ENCODE peak calls at places on chromosomes 1 and 21, in seven cellular contexts. One of them, this sample, is unnamed.

GRCh38 chr1:54624466-54625464 is 1.4 kb upstream of the FAM151A start:
- DNase-seq in NCI-H1092: no peak
- DNase-seq in MCF 10A: no peak
- DNase-seq in NCI-H774: no peak
- DNase-seq in GM12865: no peak
- DNase-seq in erythroblast: no peak
- DNase-seq in substantia nigra: no peak
- DNase-seq in this sample: no peak

GRCh38 chr1:78176448-78176847 is 130.7 kb downstream of the GIPC2 start:
- DNase-seq in erythroblast: no peak
- DNase-seq in MCF 10A: peak; percentile 92
- DNase-seq in NCI-H774: peak; percentile 11
- DNase-seq in NCI-H1092: peak; percentile 35
- DNase-seq in GM12865: no peak
- DNase-seq in substantia nigra: no peak
- DNase-seq in this sample: no peak

GRCh38 chr21:17462276-17462981 is 50.4 kb upstream of the CXADR start:
- DNase-seq in substantia nigra: no peak
- DNase-seq in NCI-H1092: no peak
- DNase-seq in NCI-H774: no peak
- DNase-seq in MCF 10A: peak; percentile 54
- DNase-seq in GM12865: no peak
- DNase-seq in erythroblast: no peak
- DNase-seq in this sample: no peak

GRCh38 chr1:151024540-151025146 is 11.7 kb upstream of the BNIPL start:
- DNase-seq in NCI-H1092: peak; percentile 52
- DNase-seq in GM12865: peak; percentile 83
- DNase-seq in substantia nigra: peak; percentile 57
- DNase-seq in MCF 10A: peak; percentile 75
- DNase-seq in NCI-H774: peak; percentile 27
- DNase-seq in erythroblast: peak; percentile 88
- DNase-seq in this sample: no peak

GRCh38 chr1:147807405-147807804 is 47.0 kb upstream of the GJA5 start:
- DNase-seq in NCI-H774: no peak
- DNase-seq in GM12865: no peak
- DNase-seq in substantia nigra: no peak
- DNase-seq in MCF 10A: peak; percentile 35
- DNase-seq in erythroblast: no peak
- DNase-seq in NCI-H1092: no peak
- DNase-seq in this sample: no peak

GRCh38 chr1:183859865-183860264 is 54.9 kb downstream of the RGL1 start:
- DNase-seq in GM12865: no peak
- DNase-seq in substantia nigra: no peak
- DNase-seq in NCI-H1092: no peak
- DNase-seq in MCF 10A: no peak
- DNase-seq in erythroblast: no peak
- DNase-seq in NCI-H774: no peak
- DNase-seq in this sample: no peak

GRCh38 chr1:32984090-32984828 is 19.6 kb upstream of the RNF19B start:
- DNase-seq in erythroblast: no peak
- DNase-seq in GM12865: peak; percentile 75
- DNase-seq in NCI-H774: no peak
- DNase-seq in MCF 10A: no peak
- DNase-seq in substantia nigra: no peak
- DNase-seq in NCI-H1092: no peak
- DNase-seq in this sample: no peak

GRCh38 chr1:109783436-109783835 is 19.7 kb upstream of the EPS8L3 start:
- DNase-seq in erythroblast: no peak
- DNase-seq in NCI-H1092: no peak
- DNase-seq in MCF 10A: peak; percentile 91
- DNase-seq in NCI-H774: no peak
- DNase-seq in substantia nigra: no peak
- DNase-seq in GM12865: no peak
- DNase-seq in this sample: no peak

GRCh38 chr1:66682106-66682505 is 70.2 kb upstream of the DYNLT5 start:
- DNase-seq in MCF 10A: no peak
- DNase-seq in erythroblast: no peak
- DNase-seq in substantia nigra: no peak
- DNase-seq in GM12865: no peak
- DNase-seq in NCI-H1092: no peak
- DNase-seq in NCI-H774: no peak
- DNase-seq in this sample: no peak

GRCh38 chr21:33024278-33025103 is 1.2 kb upstream of the OLIG2 start:
- DNase-seq in substantia nigra: no peak
- DNase-seq in NCI-H774: no peak
- DNase-seq in GM12865: no peak
- DNase-seq in erythroblast: no peak
- DNase-seq in MCF 10A: no peak
- DNase-seq in NCI-H1092: no peak
- DNase-seq in this sample: no peak

GRCh38 chr1:16905112-16905855 is 9.5 kb downstream of the RNU1-2 start:
- DNase-seq in GM12865: peak; percentile 91
- DNase-seq in MCF 10A: peak; percentile 89
- DNase-seq in NCI-H1092: peak; percentile 67
- DNase-seq in NCI-H774: no peak
- DNase-seq in erythroblast: no peak
- DNase-seq in substantia nigra: no peak
- DNase-seq in this sample: no peak

GRCh38 chr1:94017155-94017829 is 103.7 kb downstream of the ABCA4 start:
- DNase-seq in NCI-H774: no peak
- DNase-seq in GM12865: no peak
- DNase-seq in NCI-H1092: no peak
- DNase-seq in substantia nigra: no peak
- DNase-seq in erythroblast: peak; percentile 55
- DNase-seq in MCF 10A: peak; percentile 36
- DNase-seq in this sample: no peak

GRCh38 chr1:210072129-210072528 is 134.1 kb downstream of the SYT14 start:
- DNase-seq in erythroblast: no peak
- DNase-seq in GM12865: no peak
- DNase-seq in substantia nigra: no peak
- DNase-seq in MCF 10A: no peak
- DNase-seq in NCI-H774: no peak
- DNase-seq in NCI-H1092: no peak
- DNase-seq in this sample: no peak

GRCh38 chr1:230429072-230429735 is 3.1 kb upstream of the PGBD5 start:
- DNase-seq in NCI-H1092: no peak
- DNase-seq in NCI-H774: no peak
- DNase-seq in GM12865: no peak
- DNase-seq in substantia nigra: no peak
- DNase-seq in erythroblast: no peak
- DNase-seq in MCF 10A: no peak
- DNase-seq in this sample: no peak

GRCh38 chr21:42531771-42532170 is 18.1 kb downstream of the SLC37A1 start:
- DNase-seq in NCI-H1092: no peak
- DNase-seq in GM12865: no peak
- DNase-seq in NCI-H774: no peak
- DNase-seq in MCF 10A: no peak
- DNase-seq in substantia nigra: no peak
- DNase-seq in erythroblast: no peak
- DNase-seq in this sample: no peak

GRCh38 chr1:97934491-97934890 is 13.7 kb upstream of the DPYD start:
- DNase-seq in NCI-H774: no peak
- DNase-seq in substantia nigra: no peak
- DNase-seq in MCF 10A: no peak
- DNase-seq in GM12865: no peak
- DNase-seq in erythroblast: no peak
- DNase-seq in NCI-H1092: no peak
- DNase-seq in this sample: no peak

GRCh38 chr1:21931171-21932093 is 5.7 kb downstream of the HSPG2 start:
- DNase-seq in substantia nigra: no peak
- DNase-seq in NCI-H1092: no peak
- DNase-seq in erythroblast: no peak
- DNase-seq in MCF 10A: peak; percentile 46
- DNase-seq in GM12865: no peak
- DNase-seq in NCI-H774: no peak
- DNase-seq in this sample: no peak

GRCh38 chr1:115529216-115529897 is 112.4 kb upstream of the VANGL1 start:
- DNase-seq in substantia nigra: no peak
- DNase-seq in NCI-H774: no peak
- DNase-seq in GM12865: no peak
- DNase-seq in NCI-H1092: no peak
- DNase-seq in erythroblast: no peak
- DNase-seq in MCF 10A: peak; percentile 27
- DNase-seq in this sample: no peak

GRCh38 chr1:41411229-41411628 is 50.0 kb downstream of the FOXO6 start:
- DNase-seq in MCF 10A: peak; percentile 44
- DNase-seq in substantia nigra: no peak
- DNase-seq in NCI-H1092: no peak
- DNase-seq in GM12865: peak; percentile 33
- DNase-seq in erythroblast: no peak
- DNase-seq in NCI-H774: no peak
- DNase-seq in this sample: no peak

GRCh38 chr21:21188513-21189188 is 190.4 kb downstream of the NCAM2 start:
- DNase-seq in substantia nigra: no peak
- DNase-seq in MCF 10A: no peak
- DNase-seq in erythroblast: no peak
- DNase-seq in NCI-H1092: no peak
- DNase-seq in NCI-H774: no peak
- DNase-seq in GM12865: no peak
- DNase-seq in this sample: no peak

GRCh38 chr1:83515566-83516169 is 483.3 kb downstream of the TTLL7 start:
- DNase-seq in GM12865: peak; percentile 57
- DNase-seq in MCF 10A: no peak
- DNase-seq in erythroblast: no peak
- DNase-seq in substantia nigra: no peak
- DNase-seq in NCI-H1092: no peak
- DNase-seq in NCI-H774: no peak
- DNase-seq in this sample: no peak

GRCh38 chr1:155974208-155975165 is 3.9 kb downstream of the ARHGEF2 start:
- DNase-seq in MCF 10A: no peak
- DNase-seq in NCI-H774: no peak
- DNase-seq in erythroblast: no peak
- DNase-seq in substantia nigra: peak; percentile 64
- DNase-seq in NCI-H1092: peak; percentile 64
- DNase-seq in GM12865: no peak
- DNase-seq in this sample: no peak

GRCh38 chr1:72000809-72001208 is 281.5 kb downstream of the NEGR1 start:
- DNase-seq in MCF 10A: peak; percentile 15
- DNase-seq in substantia nigra: no peak
- DNase-seq in GM12865: peak; percentile 7
- DNase-seq in NCI-H1092: no peak
- DNase-seq in erythroblast: peak; percentile 31
- DNase-seq in NCI-H774: no peak
- DNase-seq in this sample: no peak

GRCh38 chr21:25949701-25950100 is 214.9 kb downstream of the GABPA start:
- DNase-seq in MCF 10A: no peak
- DNase-seq in erythroblast: no peak
- DNase-seq in NCI-H1092: no peak
- DNase-seq in GM12865: no peak
- DNase-seq in substantia nigra: no peak
- DNase-seq in NCI-H774: no peak
- DNase-seq in this sample: no peak

GRCh38 chr1:226021406-226022200 is 22.5 kb upstream of the SDE2 start:
- DNase-seq in NCI-H1092: no peak
- DNase-seq in NCI-H774: no peak
- DNase-seq in MCF 10A: no peak
- DNase-seq in GM12865: no peak
- DNase-seq in substantia nigra: no peak
- DNase-seq in erythroblast: no peak
- DNase-seq in this sample: no peak

GRCh38 chr21:46634966-46635323 is 529 bp upstream of the PRMT2 start:
- DNase-seq in NCI-H1092: peak; percentile 72
- DNase-seq in erythroblast: no peak
- DNase-seq in MCF 10A: peak; percentile 66
- DNase-seq in NCI-H774: peak; percentile 18
- DNase-seq in substantia nigra: peak; percentile 52
- DNase-seq in GM12865: peak; percentile 81
- DNase-seq in this sample: peak; percentile 55

GRCh38 chr1:84297546-84298244 is 3.8 kb upstream of the SAMD13 start:
- DNase-seq in GM12865: no peak
- DNase-seq in erythroblast: no peak
- DNase-seq in NCI-H1092: no peak
- DNase-seq in substantia nigra: no peak
- DNase-seq in MCF 10A: no peak
- DNase-seq in NCI-H774: no peak
- DNase-seq in this sample: no peak

GRCh38 chr1:102772831-102773230 is 335.5 kb downstream of the COL11A1 start:
- DNase-seq in NCI-H1092: no peak
- DNase-seq in substantia nigra: no peak
- DNase-seq in erythroblast: no peak
- DNase-seq in MCF 10A: no peak
- DNase-seq in NCI-H774: no peak
- DNase-seq in GM12865: no peak
- DNase-seq in this sample: no peak

GRCh38 chr1:109768700-109769325 is 5.1 kb upstream of the EPS8L3 start:
- DNase-seq in NCI-H1092: no peak
- DNase-seq in GM12865: no peak
- DNase-seq in erythroblast: no peak
- DNase-seq in MCF 10A: no peak
- DNase-seq in substantia nigra: no peak
- DNase-seq in NCI-H774: no peak
- DNase-seq in this sample: no peak

GRCh38 chr1:103461171-103462105 is 64.1 kb upstream of the RNPC3 start:
- DNase-seq in NCI-H774: peak; percentile 3
- DNase-seq in MCF 10A: peak; percentile 26
- DNase-seq in NCI-H1092: no peak
- DNase-seq in GM12865: peak; percentile 6
- DNase-seq in substantia nigra: no peak
- DNase-seq in erythroblast: peak; percentile 11
- DNase-seq in this sample: no peak

GRCh38 chr1:62271932-62272728 is 47.1 kb downstream of the KANK4 start:
- DNase-seq in substantia nigra: no peak
- DNase-seq in GM12865: peak; percentile 55
- DNase-seq in MCF 10A: no peak
- DNase-seq in NCI-H774: peak; percentile 13
- DNase-seq in NCI-H1092: no peak
- DNase-seq in erythroblast: no peak
- DNase-seq in this sample: no peak

GRCh38 chr1:35659589-35659988 is 18.3 kb upstream of the PSMB2 start:
- DNase-seq in GM12865: no peak
- DNase-seq in NCI-H774: no peak
- DNase-seq in substantia nigra: no peak
- DNase-seq in NCI-H1092: no peak
- DNase-seq in erythroblast: no peak
- DNase-seq in MCF 10A: no peak
- DNase-seq in this sample: no peak